ENCODE peak calls at places on chromosomes 16 and 17, in four cellular contexts. One of them, this sample, is unnamed.

GRCh38 chr17:73644145-73645049 is at the start of gene SDK2:
- DNase-seq in esophagus squamous epithelium: no peak
- DNase-seq in adrenal gland: no peak
- DNase-seq in transverse colon: no peak
- DNase-seq in this sample: no peak

GRCh38 chr16:87344931-87345631 is 27.9 kb upstream of the C16orf95 start:
- DNase-seq in transverse colon: peak
- DNase-seq in esophagus squamous epithelium: no peak
- DNase-seq in adrenal gland: no peak
- DNase-seq in this sample: no peak

GRCh38 chr17:71938340-71939010 is 182.3 kb upstream of the SOX9 start:
- DNase-seq in transverse colon: no peak
- DNase-seq in adrenal gland: no peak
- DNase-seq in esophagus squamous epithelium: no peak
- DNase-seq in this sample: no peak

GRCh38 chr17:61366076-61366714 is 33.4 kb upstream of the TBX2 start:
- DNase-seq in adrenal gland: no peak
- DNase-seq in esophagus squamous epithelium: no peak
- DNase-seq in transverse colon: no peak
- DNase-seq in this sample: no peak

GRCh38 chr17:65586899-65587298 is 25.5 kb upstream of the AXIN2 start:
- DNase-seq in adrenal gland: no peak
- DNase-seq in transverse colon: no peak
- DNase-seq in esophagus squamous epithelium: no peak
- DNase-seq in this sample: no peak

GRCh38 chr16:79267781-79268180 is 332.8 kb downstream of the MAF start:
- DNase-seq in esophagus squamous epithelium: no peak
- DNase-seq in adrenal gland: no peak
- DNase-seq in transverse colon: no peak
- DNase-seq in this sample: no peak

GRCh38 chr17:40726919-40727318 is 23.4 kb upstream of the KRT24 start:
- DNase-seq in transverse colon: no peak
- DNase-seq in esophagus squamous epithelium: no peak
- DNase-seq in adrenal gland: no peak
- DNase-seq in this sample: no peak

GRCh38 chr17:81863123-81863675 is 2.9 kb upstream of the P4HB start:
- DNase-seq in transverse colon: no peak
- DNase-seq in adrenal gland: no peak
- DNase-seq in esophagus squamous epithelium: no peak
- DNase-seq in this sample: no peak

DNA sequence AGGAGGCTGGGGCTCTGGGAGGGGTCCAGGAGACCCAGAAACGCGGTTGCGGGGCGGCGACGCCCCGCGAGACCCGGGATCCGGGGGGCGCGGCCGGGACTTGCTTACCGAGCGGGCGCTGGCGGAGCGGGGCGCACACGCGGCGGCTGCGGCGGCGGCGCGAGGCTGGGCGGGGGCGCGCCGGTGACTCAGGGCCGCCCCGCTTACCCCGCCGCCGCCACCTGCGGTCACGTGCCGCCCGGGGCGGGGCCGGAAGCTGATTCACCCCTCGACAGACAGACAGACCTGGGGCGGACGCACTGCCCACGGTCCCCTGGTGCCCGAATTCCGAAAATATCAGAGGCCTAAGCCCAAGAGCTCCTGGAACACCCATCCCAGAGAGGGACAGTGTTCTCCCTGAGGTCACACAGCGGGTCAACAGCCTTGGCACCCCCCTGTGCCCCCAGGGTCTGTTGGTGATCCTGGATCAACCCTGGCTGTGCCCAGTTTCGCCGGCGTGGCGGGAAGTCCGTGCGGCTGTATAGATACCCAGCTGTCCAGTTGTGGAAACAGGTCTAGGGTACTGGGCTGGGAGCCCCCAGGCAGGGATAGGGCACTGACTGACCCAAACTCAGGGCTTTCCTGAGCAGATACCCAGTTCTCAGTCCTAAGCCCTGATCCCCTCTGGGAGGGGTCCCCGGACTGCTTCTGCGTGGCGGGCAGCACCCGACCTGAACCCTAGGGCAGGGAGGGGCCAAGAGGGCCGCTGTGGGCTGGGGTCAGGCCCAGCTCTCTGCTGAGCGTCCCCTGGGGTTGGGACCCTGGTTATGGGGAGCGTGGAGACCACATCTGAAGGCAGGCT is at the start of gene FAM83G:
- DNase-seq in esophagus squamous epithelium: peak
- DNase-seq in adrenal gland: peak
- DNase-seq in transverse colon: peak
- DNase-seq in this sample: peak
- TF ChIP-seq POLR2A in esophagus squamous epithelium: no peak
- TF ChIP-seq POLR2A in adrenal gland: peak
- TF ChIP-seq POLR2A in transverse colon: peak
- TF ChIP-seq POLR2A in this sample: no peak

GRCh38 chr16:48608452-48608851 is 1.5 kb downstream of the N4BP1 start:
- DNase-seq in esophagus squamous epithelium: no peak
- DNase-seq in transverse colon: no peak
- DNase-seq in adrenal gland: no peak
- DNase-seq in this sample: peak

GRCh38 chr16:48608871-48609452 is 1.0 kb downstream of the N4BP1 start:
- DNase-seq in adrenal gland: no peak
- DNase-seq in esophagus squamous epithelium: no peak
- DNase-seq in transverse colon: no peak
- DNase-seq in this sample: no peak

GRCh38 chr16:48609453-48610023 is 442 bp downstream of the N4BP1 start:
- DNase-seq in adrenal gland: peak
- DNase-seq in esophagus squamous epithelium: no peak
- DNase-seq in transverse colon: peak
- DNase-seq in this sample: peak

GRCh38 chr16:48605518-48606110 is 4.4 kb downstream of the N4BP1 start:
- DNase-seq in adrenal gland: no peak
- DNase-seq in transverse colon: no peak
- DNase-seq in esophagus squamous epithelium: no peak
- DNase-seq in this sample: no peak

DNA sequence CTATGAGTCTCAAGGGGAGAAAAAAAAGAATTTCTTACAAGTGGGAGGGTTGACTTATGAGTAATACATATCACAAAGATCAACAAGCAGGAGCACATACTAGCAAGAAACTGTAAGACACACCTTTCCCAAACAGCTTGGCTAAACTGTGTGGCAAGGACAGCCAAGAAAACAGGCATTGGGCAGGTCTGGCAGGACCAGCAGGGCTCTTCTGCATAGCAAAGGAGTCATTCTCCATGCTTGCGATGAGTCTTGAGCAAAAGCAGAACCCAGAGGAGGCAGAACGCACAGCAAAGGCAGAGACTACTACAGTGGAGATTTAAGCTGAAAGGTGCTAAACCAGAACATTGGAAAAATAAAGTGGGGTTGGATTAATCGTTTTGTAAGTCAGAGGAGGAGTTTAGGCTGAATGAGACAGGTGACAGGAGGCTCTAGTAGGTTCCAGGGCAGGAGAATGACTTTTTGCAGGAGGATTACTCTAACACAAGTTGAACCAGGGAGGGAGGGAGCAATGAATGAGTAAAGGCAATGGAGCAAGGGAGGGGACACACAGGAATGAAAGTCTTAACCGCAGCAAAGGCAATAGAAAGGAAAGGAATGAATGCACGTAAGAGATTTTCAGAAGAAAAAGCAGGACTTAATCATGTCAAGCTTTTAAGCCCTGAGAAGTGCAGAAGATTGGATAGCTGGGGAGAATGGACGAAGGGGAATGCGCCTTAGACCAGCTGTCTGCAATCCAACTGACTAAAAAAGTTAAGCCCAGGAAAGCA is 2.7 kb downstream of the N4BP1 start:
- DNase-seq in esophagus squamous epithelium: no peak
- DNase-seq in adrenal gland: no peak
- DNase-seq in transverse colon: peak
- DNase-seq in this sample: no peak
- TF ChIP-seq POLR2A in esophagus squamous epithelium: no peak
- TF ChIP-seq POLR2A in adrenal gland: no peak
- TF ChIP-seq POLR2A in transverse colon: peak
- TF ChIP-seq POLR2A in this sample: no peak

GRCh38 chr17:32445075-32445427 is 741 bp downstream of the PSMD11 start:
- DNase-seq in esophagus squamous epithelium: no peak
- DNase-seq in transverse colon: peak
- DNase-seq in adrenal gland: peak
- DNase-seq in this sample: peak

GRCh38 chr17:32443827-32444300 is 446 bp upstream of the PSMD11 start:
- DNase-seq in transverse colon: no peak
- DNase-seq in esophagus squamous epithelium: no peak
- DNase-seq in adrenal gland: no peak
- DNase-seq in this sample: no peak

GRCh38 chr17:32445976-32446375 is 1.7 kb downstream of the PSMD11 start:
- DNase-seq in esophagus squamous epithelium: no peak
- DNase-seq in adrenal gland: no peak
- DNase-seq in transverse colon: no peak
- DNase-seq in this sample: peak

GRCh38 chr17:32445497-32445896 is 1.2 kb downstream of the PSMD11 start:
- DNase-seq in esophagus squamous epithelium: no peak
- DNase-seq in adrenal gland: no peak
- DNase-seq in transverse colon: no peak
- DNase-seq in this sample: peak

GRCh38 chr17:32444301-32445074 is at the start of gene PSMD11:
- DNase-seq in adrenal gland: peak
- DNase-seq in esophagus squamous epithelium: peak
- DNase-seq in transverse colon: peak
- DNase-seq in this sample: peak
- TF ChIP-seq POLR2A in adrenal gland: peak
- TF ChIP-seq POLR2A in esophagus squamous epithelium: no peak
- TF ChIP-seq POLR2A in transverse colon: peak
- TF ChIP-seq POLR2A in this sample: peak

GRCh38 chr16:78099372-78100161 is at the start of gene WWOX:
- DNase-seq in transverse colon: peak
- DNase-seq in adrenal gland: peak
- DNase-seq in esophagus squamous epithelium: peak
- DNase-seq in this sample: peak
- TF ChIP-seq POLR2A in transverse colon: peak
- TF ChIP-seq POLR2A in adrenal gland: peak
- TF ChIP-seq POLR2A in esophagus squamous epithelium: no peak
- TF ChIP-seq POLR2A in this sample: peak

GRCh38 chr16:31214705-31215286 is 877 bp downstream of the TRIM72 start:
- DNase-seq in adrenal gland: no peak
- DNase-seq in transverse colon: no peak
- DNase-seq in esophagus squamous epithelium: no peak
- DNase-seq in this sample: no peak

GRCh38 chr16:31216552-31217530 is at the start of gene PYDC1:
- DNase-seq in adrenal gland: no peak
- DNase-seq in esophagus squamous epithelium: no peak
- DNase-seq in transverse colon: no peak
- DNase-seq in this sample: no peak

GRCh38 chr16:31216116-31216469 is 842 bp downstream of the PYDC1 start:
- DNase-seq in adrenal gland: no peak
- DNase-seq in esophagus squamous epithelium: no peak
- DNase-seq in transverse colon: no peak
- DNase-seq in this sample: no peak

GRCh38 chr16:31213877-31214704 is at the start of gene TRIM72:
- DNase-seq in transverse colon: no peak
- DNase-seq in esophagus squamous epithelium: no peak
- DNase-seq in adrenal gland: no peak
- DNase-seq in this sample: no peak

DNA sequence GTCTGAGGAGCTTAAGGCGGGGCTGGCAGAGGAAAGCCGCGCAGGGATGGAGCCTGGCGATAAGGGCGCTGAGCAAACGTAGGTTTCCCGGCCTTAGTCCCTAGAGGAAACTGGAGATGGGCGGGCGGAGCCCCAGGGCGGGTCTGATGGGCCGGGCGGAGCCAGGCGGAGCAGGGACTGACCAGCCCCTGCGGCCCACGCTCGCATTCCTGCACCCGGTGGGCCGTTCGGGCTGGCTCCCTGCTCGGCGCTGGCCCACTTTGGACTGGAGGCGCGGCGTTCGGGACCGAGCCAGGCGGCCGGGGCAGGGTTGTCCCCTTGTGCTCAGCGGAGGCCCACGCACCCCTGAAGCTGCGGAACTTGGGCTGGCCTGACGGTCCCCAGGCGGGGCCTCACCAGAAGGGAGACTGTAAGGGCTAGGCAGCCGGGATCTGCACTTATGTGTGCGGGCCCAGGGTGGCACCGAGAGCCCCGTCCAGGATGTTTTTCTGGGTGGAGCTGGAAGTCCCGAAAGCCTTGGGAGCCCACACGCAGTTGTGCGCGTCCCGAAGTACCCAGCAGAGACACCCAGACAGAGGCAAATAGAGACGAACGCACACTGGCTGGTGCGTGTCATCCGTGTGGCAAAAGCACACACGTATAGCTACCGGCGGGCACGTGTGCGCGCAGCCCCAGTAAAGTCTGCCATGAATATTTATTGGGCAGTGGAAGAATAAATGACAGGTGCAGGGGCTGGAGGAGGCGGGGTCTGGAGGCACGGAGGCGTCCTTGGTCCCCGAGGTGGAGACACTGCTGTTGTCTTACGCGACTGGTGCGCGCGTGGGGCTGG is 1.4 kb downstream of the PYDC1 start:
- DNase-seq in transverse colon: peak
- DNase-seq in esophagus squamous epithelium: no peak
- DNase-seq in adrenal gland: peak
- DNase-seq in this sample: no peak
- TF ChIP-seq POLR2A in transverse colon: no peak
- TF ChIP-seq POLR2A in esophagus squamous epithelium: no peak
- TF ChIP-seq POLR2A in adrenal gland: no peak
- TF ChIP-seq POLR2A in this sample: no peak

GRCh38 chr16:21501869-21502667 is 97.3 kb upstream of the METTL9 start:
- DNase-seq in transverse colon: peak
- DNase-seq in esophagus squamous epithelium: peak
- DNase-seq in adrenal gland: peak
- DNase-seq in this sample: peak
- TF ChIP-seq POLR2A in transverse colon: peak
- TF ChIP-seq POLR2A in esophagus squamous epithelium: no peak
- TF ChIP-seq POLR2A in adrenal gland: peak
- TF ChIP-seq POLR2A in this sample: peak

GRCh38 chr17:44204453-44204882 is 4.8 kb upstream of the ATXN7L3 start:
- DNase-seq in esophagus squamous epithelium: no peak
- DNase-seq in transverse colon: no peak
- DNase-seq in adrenal gland: peak
- DNase-seq in this sample: no peak

GRCh38 chr17:44206825-44207155 is 7.1 kb upstream of the ATXN7L3 start:
- DNase-seq in transverse colon: no peak
- DNase-seq in adrenal gland: no peak
- DNase-seq in esophagus squamous epithelium: no peak
- DNase-seq in this sample: no peak

GRCh38 chr17:44207319-44207718 is 7.6 kb upstream of the ATXN7L3 start:
- DNase-seq in transverse colon: no peak
- DNase-seq in adrenal gland: no peak
- DNase-seq in esophagus squamous epithelium: no peak
- DNase-seq in this sample: no peak

GRCh38 chr17:44203731-44204452 is 4.2 kb upstream of the ATXN7L3 start:
- DNase-seq in adrenal gland: peak
- DNase-seq in transverse colon: peak
- DNase-seq in esophagus squamous epithelium: no peak
- DNase-seq in this sample: peak

GRCh38 chr17:44205962-44206824 is 6.5 kb upstream of the ATXN7L3 start:
- DNase-seq in esophagus squamous epithelium: no peak
- DNase-seq in adrenal gland: no peak
- DNase-seq in transverse colon: no peak
- DNase-seq in this sample: no peak
- TF ChIP-seq POLR2A in esophagus squamous epithelium: no peak
- TF ChIP-seq POLR2A in adrenal gland: no peak
- TF ChIP-seq POLR2A in transverse colon: peak
- TF ChIP-seq POLR2A in this sample: no peak